ENCODE peak calls at places on chromosomes 11 and 22, in nine cellular contexts. F is A549, M is mammary epithelial cell, Q is GM23248, L is PC-3, B is neural progenitor cell, E is K562, Y is fibroblast of lung, P is hepatocyte. R is an unnamed sample.

GRCh38 chr11:35629914-35630313 is 11.7 kb downstream of the FJX1 start:
- DNase-seq in F (peak), M (peak), Q (peak), L (peak), B (no peak), E (no peak), Y (peak), P (peak), R (no peak)

GRCh38 chr11:16773981-16774710 is 35.7 kb downstream of the C11orf58 start:
- DNase-seq in F (no peak), M (no peak), Q (no peak), L (no peak), B (no peak), E (peak), Y (no peak), P (no peak), R (no peak)

GRCh38 chr22:46587492-46588278 is 32.5 kb upstream of the GRAMD4 start:
- DNase-seq in F (no peak), M (no peak), Q (no peak), L (no peak), B (no peak), E (no peak), Y (no peak), P (peak), R (peak)

GRCh38 chr22:24474649-24475048 is 20.5 kb upstream of the UPB1 start:
- DNase-seq in F (no peak), M (no peak), Q (no peak), L (no peak), B (no peak), E (no peak), Y (peak), P (no peak), R (no peak)

GRCh38 chr11:133134561-133135173 is 397.6 kb downstream of the OPCML start:
- DNase-seq in F (peak), M (peak), Q (peak), L (peak), B (peak), E (peak), Y (peak), P (peak), R (peak)

GRCh38 chr22:35479359-35479758 is 61.3 kb upstream of the RASD2 start:
- DNase-seq in F (no peak), M (no peak), Q (no peak), L (no peak), B (no peak), E (no peak), Y (no peak), P (no peak), R (no peak)

GRCh38 chr11:90392692-90393091 is 169.8 kb upstream of the CHORDC1 start:
- DNase-seq in F (no peak), M (no peak), Q (no peak), L (peak), B (no peak), E (no peak), Y (no peak), P (no peak), R (peak)

GRCh38 chr22:39706406-39707150 is 136.0 kb downstream of the CACNA1I start:
- DNase-seq in F (no peak), M (no peak), Q (peak), L (no peak), B (peak), E (peak), Y (no peak), P (no peak), R (no peak)

GRCh38 chr22:46036558-46037408 is 59.8 kb upstream of the WNT7B start:
- DNase-seq in F (peak), M (peak), Q (peak), L (peak), B (peak), E (peak), Y (no peak), P (peak), R (peak)

GRCh38 chr22:45818130-45819085 is 146.8 kb downstream of the ATXN10 start:
- DNase-seq in F (no peak), M (no peak), Q (no peak), L (no peak), B (peak), E (no peak), Y (peak), P (peak), R (no peak)

GRCh38 chr11:133984828-133985227 is 28.1 kb upstream of the IGSF9B start:
- DNase-seq in F (no peak), M (no peak), Q (no peak), L (no peak), B (no peak), E (no peak), Y (no peak), P (no peak), R (peak)

GRCh38 chr22:44380716-44381500 is 68.2 kb upstream of the SHISAL1 start:
- DNase-seq in F (no peak), M (no peak), Q (peak), L (no peak), B (peak), E (no peak), Y (no peak), P (no peak), R (no peak)

GRCh38 chr11:415640-416041 is 842 bp upstream of the SIGIRR start:
- DNase-seq in F (no peak), M (no peak), Q (no peak), L (no peak), B (no peak), E (no peak), Y (no peak), P (no peak), R (no peak)

GRCh38 chr11:75260396-75260795 is 19.8 kb downstream of the TPBGL start:
- DNase-seq in F (no peak), M (no peak), Q (no peak), L (no peak), B (no peak), E (no peak), Y (no peak), P (no peak), R (no peak)

GRCh38 chr11:28671326-28671725 is 563.1 kb downstream of the METTL15 start:
- DNase-seq in F (no peak), M (no peak), Q (no peak), L (no peak), B (no peak), E (no peak), Y (no peak), P (no peak), R (no peak)

GRCh38 chr11:17476317-17477083 is at the start of gene ABCC8:
- DNase-seq in F (peak), M (peak), Q (no peak), L (no peak), B (peak), E (no peak), Y (no peak), P (peak), R (no peak)

DNA sequence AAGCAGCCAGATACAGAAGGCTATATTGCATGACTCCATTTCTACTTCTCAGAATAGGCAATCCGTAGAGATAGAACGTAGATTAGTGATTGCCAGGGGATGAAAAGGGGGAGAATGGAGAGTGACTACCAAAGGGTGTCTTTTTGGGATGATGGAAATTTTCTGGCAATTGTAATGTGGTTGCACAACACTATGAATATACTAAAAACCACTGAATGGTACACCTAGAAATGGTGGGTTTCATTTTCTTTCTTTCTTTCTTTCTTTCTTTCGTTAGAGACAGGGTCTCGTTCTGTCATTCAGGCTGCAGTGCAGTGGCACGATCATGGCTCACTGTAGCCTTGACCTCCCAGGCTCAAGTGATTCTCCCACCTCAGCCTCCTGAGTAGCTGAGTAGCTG is 54.4 kb downstream of the BID start:
- DNase-seq in F (no peak), M (no peak), Q (no peak), L (no peak), B (no peak), E (no peak), Y (no peak), P (no peak), R (no peak)
- H3K4me2 ChIP-seq in F (no peak), M (no peak), Q (no peak), L (no peak), B (no peak), E (no peak), Y (no peak), P (no peak), R (no peak)

GRCh38 chr11:10310301-10310841 is 5.5 kb downstream of the ADM start:
- DNase-seq in F (peak), M (peak), Q (peak), L (no peak), B (no peak), E (no peak), Y (peak), P (no peak), R (no peak)
- H3K4me2 ChIP-seq in F (peak), M (no peak), Q (no peak), L (no peak), B (no peak), E (no peak), Y (no peak), P (no peak), R (no peak)

GRCh38 chr11:92198276-92198675 is 26.3 kb upstream of the FAT3 start:
- DNase-seq in F (no peak), M (no peak), Q (no peak), L (no peak), B (no peak), E (no peak), Y (no peak), P (peak), R (no peak)
- H3K4me2 ChIP-seq in F (no peak), M (no peak), Q (no peak), L (no peak), B (no peak), E (no peak), Y (no peak), P (no peak), R (no peak)

GRCh38 chr22:19107730-19108074 is 14.5 kb downstream of the DGCR2 start:
- DNase-seq in F (no peak), M (no peak), Q (no peak), L (no peak), B (no peak), E (no peak), Y (no peak), P (no peak), R (no peak)
- H3K4me2 ChIP-seq in F (no peak), M (no peak), Q (no peak), L (no peak), B (no peak), E (no peak), Y (no peak), P (no peak), R (no peak)

DNA sequence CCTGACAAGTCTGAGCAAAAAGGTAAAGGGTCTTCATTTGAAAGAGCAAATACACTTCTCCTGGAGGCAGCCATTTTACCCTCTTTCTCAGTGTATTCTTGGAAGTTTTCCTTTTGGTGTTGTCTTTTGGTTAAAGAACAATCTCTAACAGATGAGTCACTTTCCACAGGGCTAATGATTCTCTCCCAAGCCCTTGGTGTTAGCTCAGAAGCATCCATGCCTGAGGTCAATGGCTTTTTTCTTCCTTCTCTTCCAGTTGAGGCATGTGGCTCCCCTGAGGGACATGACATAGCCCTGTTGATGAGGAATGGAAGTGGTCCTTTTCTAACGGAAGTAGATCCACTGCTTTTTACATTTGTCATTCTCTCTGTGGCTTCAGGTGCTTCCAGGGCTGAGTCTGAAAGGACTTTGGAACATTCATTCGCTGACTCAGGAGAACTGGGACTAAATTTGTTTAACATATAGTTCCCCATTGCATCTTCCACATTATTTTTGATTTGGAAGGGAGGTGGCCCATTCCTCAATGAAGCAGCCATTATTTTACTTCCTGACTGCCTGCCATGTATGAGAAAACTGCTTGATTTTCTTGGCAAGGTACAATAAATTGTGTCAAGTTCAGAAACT is 13.8 kb upstream of the POGLUT3 start:
- DNase-seq in F (peak), M (peak), Q (peak), L (peak), B (no peak), E (no peak), Y (peak), P (peak), R (no peak)
- H3K4me2 ChIP-seq in F (peak), M (peak), Q (no peak), L (no peak), B (no peak), E (no peak), Y (no peak), P (no peak), R (no peak)

DNA sequence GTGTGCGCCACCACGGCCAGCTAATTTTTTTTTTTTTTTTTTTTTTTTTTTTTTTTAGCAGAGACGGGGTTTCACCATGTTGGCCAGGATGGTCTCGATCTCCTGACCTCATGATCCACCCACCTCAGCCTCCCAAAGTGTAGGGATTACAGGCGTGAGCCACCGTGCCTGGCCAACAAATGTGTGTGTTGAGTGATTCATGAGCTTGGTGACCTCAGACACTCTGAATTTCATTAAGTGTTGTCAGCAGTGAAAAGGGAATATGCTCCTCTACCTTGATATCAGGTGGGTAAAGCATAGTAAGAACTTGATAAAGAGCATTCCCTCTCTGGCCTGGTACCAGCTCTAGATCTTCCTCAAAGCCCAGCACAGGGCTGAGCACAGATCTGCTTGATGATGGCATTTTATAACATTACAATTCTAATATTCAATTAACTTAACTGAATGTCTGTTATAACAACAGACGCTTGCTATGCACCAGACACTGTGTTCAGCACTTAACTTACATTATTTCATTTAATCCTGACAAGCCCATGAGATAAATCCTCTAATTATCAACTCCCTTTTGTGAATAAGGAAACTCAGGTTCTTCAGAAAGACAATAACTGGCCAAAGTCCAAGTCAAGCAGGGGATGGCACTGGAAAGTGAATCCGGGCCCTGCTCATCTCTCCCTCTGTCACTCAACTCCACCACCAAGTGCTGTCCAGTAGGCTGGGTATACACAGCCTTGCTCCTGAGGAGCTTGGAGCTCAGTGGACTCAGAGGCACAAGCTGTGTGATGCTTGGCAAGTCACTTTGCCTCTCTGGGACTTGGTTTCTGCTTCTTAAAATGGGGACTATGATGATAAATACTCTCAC is 13.0 kb downstream of the TBC1D10A start:
- DNase-seq in F (no peak), M (peak), Q (no peak), L (peak), B (no peak), E (no peak), Y (no peak), P (no peak), R (no peak)
- H3K4me2 ChIP-seq in F (peak), M (no peak), Q (no peak), L (no peak), B (no peak), E (no peak), Y (no peak), P (no peak), R (no peak)

GRCh38 chr11:72048718-72049460 is 31.5 kb downstream of the NUMA1 start:
- DNase-seq in F (no peak), M (no peak), Q (no peak), L (no peak), B (no peak), E (no peak), Y (no peak), P (no peak), R (no peak)
- H3K4me2 ChIP-seq in F (no peak), M (no peak), Q (no peak), L (no peak), B (no peak), E (no peak), Y (no peak), P (no peak), R (no peak)

GRCh38 chr11:44575962-44576361 is 10.5 kb downstream of the CD82 start:
- DNase-seq in F (no peak), M (no peak), Q (no peak), L (no peak), B (no peak), E (no peak), Y (no peak), P (no peak), R (no peak)
- H3K4me2 ChIP-seq in F (no peak), M (no peak), Q (no peak), L (no peak), B (no peak), E (no peak), Y (no peak), P (no peak), R (no peak)

GRCh38 chr11:44030996-44031395 is 16.8 kb upstream of the ACCSL start:
- DNase-seq in F (no peak), M (no peak), Q (no peak), L (no peak), B (no peak), E (no peak), Y (no peak), P (no peak), R (no peak)
- H3K4me2 ChIP-seq in F (no peak), M (no peak), Q (peak), L (no peak), B (peak), E (no peak), Y (no peak), P (no peak), R (no peak)